ENCODE peak calls at places on chromosome 21, in eight cellular contexts. A, S, Q, F, T, B, P and H are unnamed samples.
A peak's percentile ranks its signal among the peaks of the same experiment; 100 is the strongest.

GRCh38 chr21:44612669-44613229 is 870 bp downstream of the KRTAP10-8 start:
- DNase-seq in A (no peak), Q (no peak), S (no peak), T (no peak), F (no peak), P (no peak), B (no peak), H (no peak)

GRCh38 chr21:16912075-16912474 is 600.8 kb upstream of the CXADR start:
- DNase-seq in P (no peak), A (no peak), F (no peak), T (no peak), B (no peak), S (no peak), Q (no peak), H (peak; percentile 84)

GRCh38 chr21:29184047-29184446 is 53.6 kb downstream of the MAP3K7CL start:
- DNase-seq in Q (no peak), S (no peak), A (no peak), F (no peak), T (no peak), P (no peak), B (no peak), H (no peak)

GRCh38 chr21:28704746-28705145 is 287.9 kb downstream of the LTN1 start:
- DNase-seq in B (no peak), P (no peak), A (no peak), S (no peak), Q (no peak), F (peak; percentile 8), T (no peak), H (peak; percentile 21)

GRCh38 chr21:30097791-30098190 is 68.8 kb downstream of the CLDN17 start:
- DNase-seq in B (no peak), Q (no peak), P (no peak), T (no peak), A (no peak), S (no peak), F (no peak), H (no peak)

GRCh38 chr21:42678118-42678430 is 24.7 kb downstream of the PDE9A start:
- DNase-seq in F (peak; percentile 64), Q (no peak), S (no peak), P (no peak), B (no peak), A (no peak), T (no peak), H (no peak)

GRCh38 chr21:40355076-40355475 is 487.8 kb downstream of the PCP4 start:
- DNase-seq in A (no peak), S (no peak), Q (no peak), P (no peak), B (no peak), F (no peak), T (no peak), H (no peak)

GRCh38 chr21:29465528-29465927 is 166.8 kb downstream of the BACH1 start:
- DNase-seq in A (no peak), B (no peak), S (no peak), Q (no peak), F (no peak), P (no peak), T (no peak), H (no peak)

GRCh38 chr21:33149166-33149565 is 79.2 kb downstream of the OLIG1 start:
- DNase-seq in A (no peak), B (no peak), P (no peak), T (no peak), Q (no peak), S (no peak), F (no peak), H (no peak)

GRCh38 chr21:34734696-34735095 is 65.9 kb downstream of the CLIC6 start:
- DNase-seq in T (no peak), Q (no peak), A (no peak), F (no peak), P (no peak), B (no peak), S (no peak), H (no peak)

GRCh38 chr21:18354947-18355346 is 48.6 kb downstream of the TMPRSS15 start:
- DNase-seq in B (no peak), S (no peak), A (no peak), Q (no peak), T (no peak), F (no peak), P (no peak), H (peak; percentile 12)

GRCh38 chr21:34889537-34890257 is 159.4 kb downstream of the RUNX1 start:
- DNase-seq in Q (peak; percentile 71), P (peak; percentile 59), T (no peak), B (peak; percentile 70), F (no peak), A (peak; percentile 52), S (peak; percentile 94), H (peak; percentile 62)

GRCh38 chr21:45380566-45380965 is 24.4 kb upstream of the COL18A1 start:
- DNase-seq in F (no peak), B (no peak), A (no peak), P (no peak), T (no peak), S (no peak), Q (no peak), H (no peak)

GRCh38 chr21:17436626-17437111 is 76.2 kb upstream of the CXADR start:
- DNase-seq in T (no peak), P (no peak), Q (no peak), F (no peak), S (no peak), B (no peak), A (no peak), H (no peak)

GRCh38 chr21:29297483-29298347 is 1.0 kb upstream of the BACH1 start:
- DNase-seq in F (no peak), T (no peak), S (no peak), P (no peak), Q (no peak), B (no peak), A (no peak), H (no peak)

GRCh38 chr21:35696644-35697043 is 363.7 kb downstream of the SETD4 start:
- DNase-seq in P (no peak), A (no peak), T (no peak), B (no peak), S (no peak), F (no peak), Q (no peak), H (no peak)

GRCh38 chr21:41419921-41420862 is 5.8 kb upstream of the MX1 start:
- DNase-seq in B (no peak), T (peak; percentile 12), Q (peak; percentile 66), P (peak; percentile 68), S (peak; percentile 55), F (peak; percentile 79), A (peak; percentile 31), H (peak; percentile 80)

GRCh38 chr21:29080454-29080930 is 7.0 kb upstream of the CCT8 start:
- DNase-seq in F (no peak), S (no peak), P (no peak), B (no peak), T (no peak), A (no peak), Q (peak; percentile 25), H (peak; percentile 69)

GRCh38 chr21:35905973-35906357 is 154.4 kb downstream of the SETD4 start:
- DNase-seq in F (no peak), P (no peak), A (no peak), Q (no peak), B (no peak), S (no peak), T (no peak), H (no peak)

GRCh38 chr21:45557611-45558043 is 15.4 kb upstream of the SLC19A1 start:
- DNase-seq in S (no peak), A (no peak), T (no peak), B (no peak), P (no peak), F (no peak), Q (no peak), H (no peak)

GRCh38 chr21:31234936-31235335 is 109.1 kb downstream of the TIAM1 start:
- DNase-seq in B (no peak), T (no peak), S (no peak), F (no peak), A (no peak), P (no peak), Q (no peak), H (no peak)

GRCh38 chr21:42646076-42646825 is 7.2 kb upstream of the PDE9A start:
- DNase-seq in S (no peak), B (no peak), F (no peak), Q (no peak), P (no peak), T (no peak), A (no peak), H (no peak)

GRCh38 chr21:42493109-42494060 is 2.6 kb downstream of the RSPH1 start:
- DNase-seq in B (no peak), P (no peak), S (no peak), A (no peak), Q (no peak), F (no peak), T (no peak), H (no peak)

GRCh38 chr21:36846624-36847023 is 119.8 kb downstream of the HLCS start:
- DNase-seq in P (no peak), A (no peak), F (no peak), T (no peak), Q (no peak), B (no peak), S (no peak), H (no peak)